ENCODE peak calls at places on chromosomes 4 and X, in nine cellular contexts. J is HCT116, F is A549, R is K562, X is SK-N-SH, K is GM12878, O is HepG2, B is endothelial cell of umbilical vein, Q is H1. P is an unnamed sample.

GRCh38 chrX:129678176-129678880 is 23.6 kb upstream of the APLN start:
- DNase-seq in J (no peak), F (peak), R (no peak), X (peak), K (no peak), O (no peak), B (peak), Q (no peak), P (peak)

GRCh38 chr4:8586671-8587468 is 5.7 kb upstream of the CPZ start:
- DNase-seq in J (no peak), F (no peak), R (no peak), X (no peak), K (no peak), O (no peak), B (no peak), Q (no peak), P (no peak)

GRCh38 chr4:173998471-173999144 is 284.9 kb downstream of the FBXO8 start:
- DNase-seq in J (no peak), F (no peak), R (no peak), X (no peak), K (no peak), O (no peak), B (no peak), Q (no peak), P (peak)

GRCh38 chr4:74474345-74475099 is 29.6 kb downstream of the AREG start:
- DNase-seq in J (no peak), F (no peak), R (no peak), X (no peak), K (no peak), O (no peak), B (peak), Q (no peak), P (no peak)

GRCh38 chrX:136162827-136163427 is 15.6 kb downstream of the FHL1 start:
- DNase-seq in J (peak), F (peak), R (peak), X (peak), K (no peak), O (peak), B (peak), Q (no peak), P (peak)

GRCh38 chrX:54818221-54818620 is 10.7 kb downstream of the MAGED2 start:
- DNase-seq in J (no peak), F (no peak), R (no peak), X (no peak), K (no peak), O (no peak), B (no peak), Q (no peak), P (no peak)

GRCh38 chrX:97844161-97844560 is 960.5 kb downstream of the RPA4 start:
- DNase-seq in J (no peak), F (no peak), R (no peak), X (peak), K (no peak), O (no peak), B (no peak), Q (no peak), P (no peak)

GRCh38 chrX:109927663-109928273 is 75.1 kb upstream of the TMEM164 start:
- DNase-seq in J (no peak), F (no peak), R (no peak), X (no peak), K (no peak), O (no peak), B (no peak), Q (no peak), P (no peak)

GRCh38 chr4:86909945-86910344 is 17.7 kb upstream of the C4orf36 start:
- DNase-seq in J (no peak), F (no peak), R (no peak), X (no peak), K (no peak), O (no peak), B (no peak), Q (no peak), P (no peak)

GRCh38 chr4:164937576-164938270 is 39.7 kb downstream of the TRIM61 start:
- DNase-seq in J (no peak), F (no peak), R (no peak), X (no peak), K (peak), O (peak), B (no peak), Q (no peak), P (no peak)

GRCh38 chr4:66555301-66555700 is 885.0 kb upstream of the EPHA5 start:
- DNase-seq in J (no peak), F (peak), R (no peak), X (no peak), K (no peak), O (no peak), B (no peak), Q (no peak), P (no peak)

GRCh38 chr4:105145913-105146285 is 777 bp upstream of the TET2 start:
- DNase-seq in J (no peak), F (no peak), R (no peak), X (no peak), K (no peak), O (no peak), B (peak), Q (no peak), P (no peak)

GRCh38 chr4:173417833-173418232 is 18.9 kb upstream of the SCRG1 start:
- DNase-seq in J (no peak), F (no peak), R (no peak), X (no peak), K (no peak), O (no peak), B (peak), Q (no peak), P (no peak)

GRCh38 chrX:44874481-44875184 is 1.6 kb downstream of the KDM6A start:
- DNase-seq in J (no peak), F (peak), R (peak), X (peak), K (no peak), O (no peak), B (peak), Q (no peak), P (peak)

GRCh38 chr4:69617083-69617694 is 22.3 kb downstream of the UGT2A2 start:
- DNase-seq in J (peak), F (peak), R (no peak), X (no peak), K (no peak), O (peak), B (peak), Q (no peak), P (peak)

GRCh38 chr4:111323496-111323895 is 700.6 kb upstream of the PITX2 start:
- DNase-seq in J (no peak), F (no peak), R (no peak), X (no peak), K (no peak), O (no peak), B (no peak), Q (no peak), P (no peak)
- TF ChIP-seq MAX in J (no peak), F (no peak), R (no peak), X (no peak), K (no peak), O (no peak), B (no peak), Q (no peak), P (no peak)

GRCh38 chr4:138919094-138919936 is 96.3 kb upstream of the NOCT start:
- DNase-seq in J (peak), F (peak), R (peak), X (peak), K (peak), O (peak), B (peak), Q (no peak), P (peak)

GRCh38 chr4:138916763-138917162 is 98.8 kb upstream of the NOCT start:
- DNase-seq in J (no peak), F (no peak), R (no peak), X (no peak), K (no peak), O (no peak), B (no peak), Q (no peak), P (no peak)

GRCh38 chr4:138911903-138912713 is 103.5 kb upstream of the NOCT start:
- DNase-seq in J (no peak), F (peak), R (no peak), X (peak), K (no peak), O (no peak), B (no peak), Q (no peak), P (no peak)

GRCh38 chr4:138912714-138913340 is 102.8 kb upstream of the NOCT start:
- DNase-seq in J (no peak), F (no peak), R (no peak), X (no peak), K (no peak), O (no peak), B (peak), Q (no peak), P (no peak)

DNA sequence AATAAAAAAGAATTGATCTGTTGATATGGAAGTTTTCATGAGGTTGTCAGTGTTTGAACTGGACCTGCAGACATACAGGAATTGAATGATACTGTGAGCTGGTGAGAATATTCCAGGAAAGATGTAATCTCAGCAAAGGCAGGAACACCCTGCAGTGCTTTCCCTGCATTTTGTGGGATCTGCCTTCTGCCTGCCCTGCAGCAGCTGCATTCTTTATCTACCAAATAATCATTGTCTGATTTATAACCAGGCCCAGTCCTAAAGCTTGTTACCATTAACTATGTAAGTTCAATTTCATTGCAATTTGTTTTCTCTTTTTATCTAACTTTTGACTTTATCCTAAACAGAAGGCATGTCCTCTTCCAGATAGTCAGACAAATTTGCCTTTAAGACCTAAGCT is 99.9 kb upstream of the NOCT start:
- DNase-seq in J (no peak), F (no peak), R (no peak), X (peak), K (no peak), O (no peak), B (no peak), Q (no peak), P (no peak)
- H3K4me3 ChIP-seq in J (no peak), F (no peak), R (no peak), X (no peak), K (no peak), O (no peak), B (no peak), Q (no peak), P (no peak)

GRCh38 chr4:103902730-103903129 is 182.9 kb upstream of the TACR3 start:
- DNase-seq in J (no peak), F (no peak), R (no peak), X (no peak), K (no peak), O (no peak), B (no peak), Q (no peak), P (no peak)
- TF ChIP-seq MAX in J (no peak), F (no peak), R (no peak), X (no peak), K (no peak), O (no peak), B (no peak), Q (no peak), P (no peak)

DNA sequence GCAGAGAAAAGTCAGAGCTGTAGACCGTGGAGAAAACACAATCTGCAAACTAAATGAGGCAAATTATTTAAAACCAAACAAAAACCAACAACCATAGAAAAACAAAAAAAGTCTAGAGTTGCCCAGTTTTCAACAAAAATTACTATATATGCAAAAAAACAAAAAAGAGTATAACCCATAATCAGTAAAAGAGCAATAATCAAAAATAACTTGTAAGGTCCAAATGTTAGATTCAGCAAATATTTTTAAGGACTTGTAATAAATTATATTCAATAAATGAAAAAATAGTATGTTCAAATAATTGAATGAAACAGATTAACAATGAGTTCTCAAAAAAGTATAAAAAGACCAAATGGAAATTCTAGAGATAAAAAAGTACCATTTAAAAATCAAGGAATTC is 130.5 kb downstream of the LRBA start:
- DNase-seq in J (no peak), F (no peak), R (no peak), X (no peak), K (no peak), O (no peak), B (no peak), Q (no peak), P (no peak)
- H3K4me3 ChIP-seq in J (no peak), F (peak), R (no peak), X (no peak), K (no peak), O (no peak), B (no peak), Q (no peak), P (no peak)

GRCh38 chr4:113006632-113007031 is 42.8 kb upstream of the ANK2 start:
- DNase-seq in J (no peak), F (no peak), R (no peak), X (no peak), K (no peak), O (no peak), B (no peak), Q (no peak), P (no peak)
- TF ChIP-seq MAX in J (no peak), F (no peak), R (no peak), X (no peak), K (no peak), O (no peak), B (no peak), Q (no peak), P (no peak)

GRCh38 chrX:53074987-53075386 is 7.2 kb upstream of the TSPYL2 start:
- DNase-seq in J (no peak), F (peak), R (no peak), X (no peak), K (no peak), O (no peak), B (no peak), Q (no peak), P (peak)

GRCh38 chrX:53073115-53073581 is 9.0 kb upstream of the TSPYL2 start:
- DNase-seq in J (peak), F (peak), R (no peak), X (no peak), K (no peak), O (no peak), B (no peak), Q (no peak), P (no peak)

GRCh38 chrX:53071604-53072417 is 10.4 kb upstream of the TSPYL2 start:
- DNase-seq in J (peak), F (peak), R (peak), X (peak), K (peak), O (peak), B (peak), Q (no peak), P (peak)

GRCh38 chrX:53071064-53071463 is 11.1 kb upstream of the TSPYL2 start:
- DNase-seq in J (no peak), F (no peak), R (no peak), X (no peak), K (no peak), O (no peak), B (no peak), Q (no peak), P (no peak)

GRCh38 chrX:53072418-53073114 is 9.6 kb upstream of the TSPYL2 start:
- DNase-seq in J (no peak), F (no peak), R (no peak), X (no peak), K (no peak), O (no peak), B (no peak), Q (no peak), P (no peak)
- H3K4me3 ChIP-seq in J (peak), F (peak), R (peak), X (no peak), K (peak), O (peak), B (no peak), Q (peak), P (peak)

GRCh38 chr4:2255501-2256155 is 6.3 kb downstream of the MXD4 start:
- DNase-seq in J (no peak), F (no peak), R (no peak), X (peak), K (no peak), O (no peak), B (no peak), Q (no peak), P (no peak)

GRCh38 chr4:2257361-2258001 is 4.4 kb downstream of the MXD4 start:
- DNase-seq in J (no peak), F (no peak), R (no peak), X (peak), K (no peak), O (no peak), B (no peak), Q (no peak), P (no peak)

GRCh38 chr4:2254665-2255500 is 7.0 kb downstream of the MXD4 start:
- DNase-seq in J (no peak), F (no peak), R (no peak), X (peak), K (no peak), O (no peak), B (no peak), Q (no peak), P (no peak)

GRCh38 chr4:2256781-2257191 is 5.1 kb downstream of the MXD4 start:
- DNase-seq in J (no peak), F (no peak), R (no peak), X (peak), K (no peak), O (no peak), B (peak), Q (no peak), P (no peak)

GRCh38 chr4:2256156-2256731 is 5.7 kb downstream of the MXD4 start:
- DNase-seq in J (no peak), F (no peak), R (no peak), X (peak), K (no peak), O (no peak), B (no peak), Q (no peak), P (no peak)
- TF ChIP-seq MAX in J (no peak), F (no peak), R (no peak), X (no peak), K (no peak), O (no peak), B (no peak), Q (no peak), P (no peak)

DNA sequence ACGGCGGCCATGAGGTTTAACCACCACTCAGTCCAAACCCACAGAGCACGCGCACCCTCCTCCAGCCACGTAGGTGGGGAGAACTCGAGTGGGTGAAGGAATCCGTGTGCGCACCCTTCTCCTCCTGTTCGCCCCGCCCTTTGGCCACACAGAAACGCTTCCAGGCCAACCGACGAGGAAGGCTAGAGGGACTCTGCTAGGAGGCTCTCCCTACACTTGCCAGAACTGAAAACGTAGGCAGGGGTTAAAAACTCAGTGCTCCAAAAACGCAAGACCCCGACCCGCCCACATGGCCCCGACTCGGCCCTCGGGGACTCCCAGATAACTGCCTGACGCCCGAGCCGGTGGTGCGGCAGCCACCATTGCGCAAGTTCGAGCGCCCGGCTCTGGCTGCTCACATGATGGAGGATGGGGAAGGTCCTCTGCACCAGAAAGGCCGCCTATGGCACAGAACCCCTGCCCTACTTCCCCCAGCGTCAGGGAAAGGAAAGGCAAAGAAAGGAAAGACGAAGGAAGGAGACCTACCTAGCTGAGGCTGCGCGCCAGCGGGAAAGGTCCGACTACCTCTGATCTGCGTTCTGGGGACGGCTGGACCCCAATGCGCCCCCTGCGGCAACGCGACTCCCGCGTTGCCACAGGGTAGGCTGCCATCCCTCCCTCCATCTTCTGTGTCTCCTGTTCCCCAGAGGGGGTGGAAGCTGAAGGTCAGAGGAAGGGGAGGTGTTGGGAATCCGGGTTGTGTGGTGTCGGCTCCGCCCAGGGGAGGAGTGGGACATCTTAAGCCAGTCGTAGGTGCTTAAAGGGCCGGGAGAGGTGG is 201.9 kb upstream of the AGTR2 start:
- DNase-seq in J (peak), F (peak), R (no peak), X (peak), K (no peak), O (no peak), B (peak), Q (peak), P (peak)
- H3K4me3 ChIP-seq in J (peak), F (peak), R (no peak), X (peak), K (no peak), O (no peak), B (peak), Q (peak), P (no peak)